ENCODE peak calls at places on chromosomes 16 and 17, in five cellular contexts. X is body of pancreas, H is IMR-90, B is heart left ventricle, S is cardiac muscle cell. I is an unnamed sample.

GRCh38 chr16:29779474-29779873 is 1.4 kb downstream of the ZG16 start:
- DNase-seq in X (no peak), H (no peak), B (no peak), S (no peak), I (no peak)

GRCh38 chr17:48636177-48637018 is 10.2 kb upstream of the HOXB9 start:
- DNase-seq in X (peak), H (peak), B (peak), S (peak), I (peak)

GRCh38 chr17:601462-602303 is 113.0 kb downstream of the VPS53 start:
- DNase-seq in X (peak), H (peak), B (no peak), S (peak), I (no peak)

GRCh38 chr17:48293319-48294192 is 136.5 kb downstream of the SKAP1 start:
- DNase-seq in X (no peak), H (no peak), B (no peak), S (peak), I (no peak)

GRCh38 chr17:59355695-59356323 is 24.4 kb downstream of the YPEL2 start:
- DNase-seq in X (no peak), H (no peak), B (no peak), S (no peak), I (no peak)

GRCh38 chr16:67528870-67529638 is 425 bp downstream of the RIPOR1 start:
- DNase-seq in X (peak), H (peak), B (peak), S (peak), I (no peak)

GRCh38 chr16:54253118-54253517 is 33.5 kb downstream of the IRX3 start:
- DNase-seq in X (no peak), H (no peak), B (no peak), S (no peak), I (no peak)

GRCh38 chr16:61148930-61149329 is 887.3 kb downstream of the CDH8 start:
- DNase-seq in X (no peak), H (no peak), B (no peak), S (peak), I (no peak)

GRCh38 chr17:8253801-8254200 is 4.7 kb downstream of the PFAS start:
- DNase-seq in X (peak), H (no peak), B (peak), S (peak), I (no peak)

GRCh38 chr17:78357177-78357586 is 2.7 kb downstream of the SOCS3 start:
- DNase-seq in X (peak), H (peak), B (peak), S (peak), I (peak)

GRCh38 chr16:71885261-71885650 is 1.3 kb upstream of the ZNF821 start:
- DNase-seq in X (no peak), H (no peak), B (no peak), S (no peak), I (no peak)

GRCh38 chr16:71263581-71263980 is 25.6 kb downstream of the CMTR2 start:
- DNase-seq in X (no peak), H (no peak), B (no peak), S (no peak), I (no peak)

GRCh38 chr17:20213429-20213828 is 204.3 kb downstream of the SPECC1 start:
- DNase-seq in X (no peak), H (no peak), B (no peak), S (no peak), I (no peak)

GRCh38 chr17:4542003-4542725 is 13.0 kb downstream of the MYBBP1A start:
- DNase-seq in X (no peak), H (no peak), B (peak), S (no peak), I (no peak)

GRCh38 chr17:75159196-75160031 is 5.1 kb upstream of the JPT1 start:
- DNase-seq in X (no peak), H (peak), B (no peak), S (no peak), I (peak)

GRCh38 chr16:89693289-89693731 is 6.8 kb downstream of the CDK10 start:
- DNase-seq in X (no peak), H (no peak), B (no peak), S (no peak), I (no peak)

GRCh38 chr16:63978240-63978639 is 1143.6 kb downstream of the CDH11 start:
- DNase-seq in X (no peak), H (no peak), B (no peak), S (no peak), I (no peak)

GRCh38 chr16:35690413-35690812 is 2231.0 kb downstream of the TP53TG3F start:
- DNase-seq in X (no peak), H (no peak), B (no peak), S (no peak), I (no peak)

GRCh38 chr16:2296662-2297505 is 29.0 kb upstream of the RNPS1 start:
- DNase-seq in X (peak), H (no peak), B (no peak), S (peak), I (peak)

GRCh38 chr16:4358831-4359561 is 7.9 kb upstream of the PAM16 start:
- DNase-seq in X (peak), H (no peak), B (peak), S (peak), I (no peak)

GRCh38 chr16:69741951-69742904 is 12.5 kb downstream of the NOB1 start:
- DNase-seq in X (peak), H (peak), B (peak), S (peak), I (peak)

GRCh38 chr16:46629331-46629843 is 8.2 kb upstream of the SHCBP1 start:
- DNase-seq in X (no peak), H (peak), B (no peak), S (peak), I (peak)

GRCh38 chr17:37148171-37148570 is 199.4 kb downstream of the AATF start:
- DNase-seq in X (no peak), H (no peak), B (no peak), S (no peak), I (no peak)

GRCh38 chr16:62157544-62157943 is 121.3 kb upstream of the CDH8 start:
- DNase-seq in X (no peak), H (no peak), B (no peak), S (no peak), I (no peak)

GRCh38 chr17:32126325-32126724 is 16.0 kb upstream of the RHOT1 start:
- DNase-seq in X (no peak), H (no peak), B (no peak), S (no peak), I (no peak)

GRCh38 chr17:45370949-45371413 is 54.2 kb upstream of the MAP3K14 start:
- DNase-seq in X (no peak), H (peak), B (no peak), S (no peak), I (peak)
- TF ChIP-seq CTCF in X (no peak), H (no peak), B (no peak), S (no peak), I (peak)

GRCh38 chr17:76887809-76888208 is 19.6 kb downstream of the MGAT5B start:
- DNase-seq in X (no peak), H (no peak), B (no peak), S (no peak), I (no peak)
- TF ChIP-seq CTCF in X (no peak), H (no peak), B (no peak), S (peak), I (no peak)

GRCh38 chr16:66292241-66292935 is 74.1 kb upstream of the CDH5 start:
- DNase-seq in X (no peak), H (no peak), B (no peak), S (no peak), I (no peak)

GRCh38 chr16:66289986-66290385 is 76.5 kb upstream of the CDH5 start:
- DNase-seq in X (no peak), H (no peak), B (no peak), S (no peak), I (no peak)

GRCh38 chr16:66290431-66290830 is 76.1 kb upstream of the CDH5 start:
- DNase-seq in X (no peak), H (no peak), B (no peak), S (no peak), I (no peak)

GRCh38 chr16:66293207-66293735 is 73.2 kb upstream of the CDH5 start:
- DNase-seq in X (no peak), H (no peak), B (no peak), S (no peak), I (no peak)

DNA sequence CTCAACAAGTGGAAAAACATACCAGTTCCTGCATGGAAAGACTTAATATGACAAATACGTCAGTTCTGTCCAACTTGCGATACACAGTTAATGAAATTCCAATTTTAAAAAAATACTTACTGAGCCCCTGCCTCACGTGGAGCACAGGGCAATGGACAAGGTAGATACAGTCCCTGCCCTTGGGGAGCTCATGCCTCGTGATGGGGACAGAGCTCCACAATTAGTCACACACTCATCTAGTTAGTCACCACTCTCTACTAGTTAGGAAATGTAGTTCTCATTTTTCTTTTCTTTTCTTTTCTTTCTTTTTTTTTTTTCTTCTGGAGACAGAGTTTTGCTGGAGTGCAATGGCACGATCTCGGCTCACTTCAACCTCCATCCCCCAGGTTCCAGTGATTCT is 74.7 kb upstream of the CDH5 start:
- DNase-seq in X (no peak), H (no peak), B (no peak), S (no peak), I (no peak)
- TF ChIP-seq CTCF in X (no peak), H (no peak), B (no peak), S (no peak), I (no peak)

DNA sequence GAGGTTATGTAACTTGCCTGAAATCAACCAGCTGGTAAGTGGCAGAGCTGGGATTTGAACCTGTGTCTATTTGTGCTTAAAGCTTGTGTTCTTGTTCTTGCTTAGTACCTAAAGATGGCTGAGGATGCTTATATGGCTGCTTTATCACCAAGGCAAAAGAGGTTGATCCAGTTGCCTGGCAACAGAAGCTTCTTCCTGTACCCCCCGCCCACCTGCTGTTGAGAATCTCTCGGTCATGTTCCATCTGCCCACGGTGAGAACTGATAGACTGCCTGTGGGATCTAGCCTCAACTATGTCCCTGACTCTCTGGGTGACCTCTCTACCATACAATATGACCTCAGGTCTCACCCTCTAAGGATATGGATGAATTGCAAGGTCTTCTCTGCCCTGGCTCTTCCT is 60.7 kb downstream of the ABCC6 start:
- DNase-seq in X (no peak), H (no peak), B (no peak), S (no peak), I (no peak)
- TF ChIP-seq CTCF in X (no peak), H (no peak), B (no peak), S (no peak), I (no peak)

DNA sequence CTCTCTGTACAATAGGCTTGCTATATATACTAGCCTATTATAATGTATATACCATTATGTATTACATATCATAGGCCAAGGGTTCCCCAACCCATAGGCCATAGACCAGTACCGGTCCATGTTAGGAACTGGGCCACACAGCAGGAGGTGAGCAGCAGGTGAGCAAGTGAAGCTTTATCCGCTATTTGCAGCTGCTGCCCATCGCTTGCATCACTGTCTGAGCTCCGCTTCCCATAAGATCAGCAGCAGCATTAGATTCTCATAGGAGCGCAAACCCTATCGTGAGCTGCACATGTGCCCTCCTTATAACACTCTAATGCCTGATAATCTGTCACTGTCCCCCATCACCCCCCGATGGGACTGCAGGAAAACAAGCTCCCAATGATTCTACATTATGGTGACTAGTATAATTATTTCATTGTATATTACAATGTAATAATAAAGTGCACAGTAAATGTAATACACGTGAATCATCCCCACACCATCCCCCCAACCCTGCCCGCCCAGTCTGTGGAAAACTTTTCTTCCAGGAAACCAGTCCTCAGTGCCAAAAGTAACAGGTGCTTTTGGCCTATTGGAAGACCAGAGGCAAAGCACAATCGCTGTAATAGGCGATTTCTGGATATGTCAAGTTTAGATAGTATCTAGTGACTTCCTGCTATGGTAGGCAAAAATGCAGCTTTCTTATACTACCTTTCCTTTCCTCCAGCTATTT is 84.1 kb downstream of the MYH11 start:
- DNase-seq in X (no peak), H (no peak), B (no peak), S (no peak), I (no peak)
- TF ChIP-seq CTCF in X (no peak), H (no peak), B (no peak), S (no peak), I (no peak)

GRCh38 chr17:17702821-17703607 is 21.8 kb downstream of the RAI1 start:
- DNase-seq in X (no peak), H (no peak), B (no peak), S (no peak), I (no peak)
- TF ChIP-seq CTCF in X (no peak), H (no peak), B (no peak), S (peak), I (no peak)

DNA sequence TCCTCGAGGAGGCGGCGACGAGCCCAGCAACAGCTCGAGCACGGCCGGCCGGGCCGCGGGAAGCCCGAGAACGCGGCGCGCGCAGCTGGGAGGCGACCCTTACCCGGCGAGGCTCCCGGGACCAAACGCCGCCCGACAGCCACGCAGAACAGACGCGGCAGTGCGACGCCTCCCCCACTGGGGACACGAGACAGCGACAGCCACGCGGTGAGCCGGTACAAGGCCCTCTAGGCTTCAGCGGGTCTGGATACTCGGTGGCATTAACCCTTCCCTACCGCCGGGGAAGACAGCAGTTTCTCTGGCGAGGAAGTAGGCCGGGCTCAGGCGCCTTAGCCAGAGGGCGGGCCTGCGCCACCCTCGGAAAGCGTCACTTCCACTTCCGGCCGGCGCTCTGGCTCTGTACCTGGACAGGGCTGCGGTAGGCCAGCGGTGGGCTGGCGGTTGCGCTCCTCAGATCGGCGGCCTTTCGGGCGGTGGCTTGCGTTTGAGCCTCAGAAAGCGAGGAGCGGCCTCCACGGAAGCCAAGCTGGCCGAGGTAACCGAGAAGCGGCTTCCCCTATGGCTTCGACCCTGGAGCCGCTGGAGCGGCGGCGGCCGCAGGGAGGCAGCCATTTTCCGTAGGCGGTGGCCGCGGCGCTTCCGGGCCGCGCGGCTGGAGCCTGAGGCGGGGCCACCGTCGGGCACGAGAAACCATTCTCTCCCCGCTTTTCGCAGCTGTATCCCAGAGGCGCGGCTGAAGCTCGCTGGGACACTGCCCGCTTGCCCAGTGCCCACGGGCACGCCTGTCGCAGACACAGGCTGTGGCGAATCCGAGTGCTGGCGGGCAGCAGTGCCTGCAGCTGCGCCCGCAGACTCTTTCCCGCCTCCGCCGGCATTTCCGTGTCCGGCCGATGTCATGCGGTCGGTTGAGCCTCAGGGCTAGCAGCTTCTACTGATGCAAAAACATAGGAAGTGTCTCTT is at the start of the genes TIGD7 and ZNF75A:
- DNase-seq in X (peak), H (peak), B (peak), S (peak), I (peak)
- TF ChIP-seq CTCF in X (peak), H (peak), B (peak), S (peak), I (no peak)

GRCh38 chr16:81347425-81347824 is 32.7 kb downstream of the GAN start:
- DNase-seq in X (no peak), H (no peak), B (no peak), S (no peak), I (no peak)

GRCh38 chr16:81349608-81350305 is 35.0 kb downstream of the GAN start:
- DNase-seq in X (no peak), H (peak), B (no peak), S (no peak), I (no peak)

GRCh38 chr16:81353895-81354294 is 39.1 kb downstream of the GAN start:
- DNase-seq in X (no peak), H (no peak), B (no peak), S (no peak), I (no peak)

GRCh38 chr16:81350306-81350615 is 35.5 kb downstream of the GAN start:
- DNase-seq in X (no peak), H (peak), B (no peak), S (peak), I (no peak)
- TF ChIP-seq CTCF in X (no peak), H (peak), B (no peak), S (peak), I (peak)

DNA sequence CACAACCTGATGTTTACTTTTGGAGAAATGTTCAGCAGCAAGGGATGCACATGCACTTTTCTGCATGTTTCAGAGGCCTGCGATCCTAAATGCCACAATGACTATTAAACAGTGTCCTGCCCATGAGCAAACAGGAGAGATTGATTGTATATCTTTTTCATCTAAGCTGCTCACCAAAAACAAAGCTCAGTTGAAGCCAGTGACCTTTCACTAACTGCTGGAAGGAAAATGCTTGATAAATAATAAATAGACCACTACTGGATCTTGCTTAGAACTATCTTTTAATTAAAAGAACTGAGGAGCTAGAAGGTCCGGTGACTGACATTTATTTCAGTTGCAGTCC is 16.3 kb downstream of the MRPS23 start:
- DNase-seq in X (no peak), H (no peak), B (no peak), S (no peak), I (no peak)
- TF ChIP-seq CTCF in X (no peak), H (no peak), B (peak), S (no peak), I (peak)